ENCODE peak calls at places on chromosomes 3 and 15, in seven cellular contexts. One of them, this sample, is unnamed.

GRCh38 chr15:82093774-82094211 is 48.0 kb upstream of the MEX3B start:
- DNase-seq in LNCaP clone FGC: no peak
- DNase-seq in HFF-Myc: peak; percentile 51
- DNase-seq in dorsolateral prefrontal cortex: no peak
- DNase-seq in fibroblast of mammary gland: peak; percentile 90
- DNase-seq in cardiac muscle cell: no peak
- DNase-seq in GM06990: no peak
- DNase-seq in this sample: no peak

GRCh38 chr15:74422723-74423442 is 10.9 kb downstream of the SEMA7A start:
- DNase-seq in LNCaP clone FGC: no peak
- DNase-seq in HFF-Myc: peak; percentile 29
- DNase-seq in dorsolateral prefrontal cortex: no peak
- DNase-seq in fibroblast of mammary gland: peak; percentile 77
- DNase-seq in cardiac muscle cell: peak; percentile 21
- DNase-seq in GM06990: no peak
- DNase-seq in this sample: no peak

GRCh38 chr3:176469694-176470205 is 727.5 kb downstream of the TBL1XR1 start:
- DNase-seq in LNCaP clone FGC: no peak
- DNase-seq in HFF-Myc: no peak
- DNase-seq in dorsolateral prefrontal cortex: no peak
- DNase-seq in fibroblast of mammary gland: no peak
- DNase-seq in cardiac muscle cell: no peak
- DNase-seq in GM06990: no peak
- DNase-seq in this sample: no peak

GRCh38 chr3:183378951-183379350 is 49.5 kb downstream of the MCF2L2 start:
- DNase-seq in LNCaP clone FGC: no peak
- DNase-seq in HFF-Myc: no peak
- DNase-seq in dorsolateral prefrontal cortex: no peak
- DNase-seq in fibroblast of mammary gland: no peak
- DNase-seq in cardiac muscle cell: no peak
- DNase-seq in GM06990: no peak
- DNase-seq in this sample: no peak

GRCh38 chr3:23217872-23218554 is 14.9 kb downstream of the UBE2E2 start:
- DNase-seq in LNCaP clone FGC: no peak
- DNase-seq in HFF-Myc: no peak
- DNase-seq in dorsolateral prefrontal cortex: no peak
- DNase-seq in fibroblast of mammary gland: peak; percentile 24
- DNase-seq in cardiac muscle cell: no peak
- DNase-seq in GM06990: no peak
- DNase-seq in this sample: no peak

GRCh38 chr15:89486726-89487050 is 9.7 kb downstream of the RHCG start:
- DNase-seq in LNCaP clone FGC: no peak
- DNase-seq in HFF-Myc: no peak
- DNase-seq in dorsolateral prefrontal cortex: peak; percentile 73
- DNase-seq in fibroblast of mammary gland: no peak
- DNase-seq in cardiac muscle cell: no peak
- DNase-seq in GM06990: peak; percentile 69
- DNase-seq in this sample: no peak

GRCh38 chr15:49645277-49645676 is 24.4 kb downstream of the DTWD1 start:
- DNase-seq in LNCaP clone FGC: no peak
- DNase-seq in HFF-Myc: no peak
- DNase-seq in dorsolateral prefrontal cortex: no peak
- DNase-seq in fibroblast of mammary gland: no peak
- DNase-seq in cardiac muscle cell: no peak
- DNase-seq in GM06990: no peak
- DNase-seq in this sample: no peak

GRCh38 chr15:68224546-68225250 is 4.8 kb downstream of the CLN6 start:
- DNase-seq in LNCaP clone FGC: no peak
- DNase-seq in HFF-Myc: no peak
- DNase-seq in dorsolateral prefrontal cortex: no peak
- DNase-seq in fibroblast of mammary gland: no peak
- DNase-seq in cardiac muscle cell: no peak
- DNase-seq in GM06990: no peak
- DNase-seq in this sample: no peak

GRCh38 chr3:126351771-126352475 is 5.3 kb downstream of the KLF15 start:
- DNase-seq in LNCaP clone FGC: no peak
- DNase-seq in HFF-Myc: no peak
- DNase-seq in dorsolateral prefrontal cortex: peak; percentile 24
- DNase-seq in fibroblast of mammary gland: no peak
- DNase-seq in cardiac muscle cell: no peak
- DNase-seq in GM06990: no peak
- DNase-seq in this sample: no peak

GRCh38 chr15:93164409-93164808 is 75.4 kb upstream of the RGMA start:
- DNase-seq in LNCaP clone FGC: no peak
- DNase-seq in HFF-Myc: no peak
- DNase-seq in dorsolateral prefrontal cortex: no peak
- DNase-seq in fibroblast of mammary gland: no peak
- DNase-seq in cardiac muscle cell: no peak
- DNase-seq in GM06990: no peak
- DNase-seq in this sample: no peak

GRCh38 chr3:105606052-105606451 is 239.3 kb downstream of the ALCAM start:
- DNase-seq in LNCaP clone FGC: no peak
- DNase-seq in HFF-Myc: no peak
- DNase-seq in dorsolateral prefrontal cortex: no peak
- DNase-seq in fibroblast of mammary gland: peak; percentile 40
- DNase-seq in cardiac muscle cell: no peak
- DNase-seq in GM06990: no peak
- DNase-seq in this sample: no peak

GRCh38 chr3:32843504-32844321 is 25.9 kb downstream of the TRIM71 start:
- DNase-seq in LNCaP clone FGC: no peak
- DNase-seq in HFF-Myc: no peak
- DNase-seq in dorsolateral prefrontal cortex: no peak
- DNase-seq in fibroblast of mammary gland: no peak
- DNase-seq in cardiac muscle cell: no peak
- DNase-seq in GM06990: no peak
- DNase-seq in this sample: peak; percentile 75

GRCh38 chr3:12681586-12682371 is 17.9 kb upstream of the RAF1 start:
- DNase-seq in LNCaP clone FGC: no peak
- DNase-seq in HFF-Myc: no peak
- DNase-seq in dorsolateral prefrontal cortex: no peak
- DNase-seq in fibroblast of mammary gland: peak; percentile 79
- DNase-seq in cardiac muscle cell: no peak
- DNase-seq in GM06990: no peak
- DNase-seq in this sample: no peak

GRCh38 chr3:138289260-138289659 is 40.4 kb downstream of the NME9 start:
- DNase-seq in LNCaP clone FGC: no peak
- DNase-seq in HFF-Myc: no peak
- DNase-seq in dorsolateral prefrontal cortex: no peak
- DNase-seq in fibroblast of mammary gland: no peak
- DNase-seq in cardiac muscle cell: no peak
- DNase-seq in GM06990: no peak
- DNase-seq in this sample: no peak

GRCh38 chr3:138284079-138284478 is 45.6 kb downstream of the NME9 start:
- DNase-seq in LNCaP clone FGC: no peak
- DNase-seq in HFF-Myc: no peak
- DNase-seq in dorsolateral prefrontal cortex: no peak
- DNase-seq in fibroblast of mammary gland: no peak
- DNase-seq in cardiac muscle cell: no peak
- DNase-seq in GM06990: no peak
- DNase-seq in this sample: no peak

GRCh38 chr3:138281561-138281960 is 48.1 kb downstream of the NME9 start:
- DNase-seq in LNCaP clone FGC: no peak
- DNase-seq in HFF-Myc: no peak
- DNase-seq in dorsolateral prefrontal cortex: no peak
- DNase-seq in fibroblast of mammary gland: no peak
- DNase-seq in cardiac muscle cell: no peak
- DNase-seq in GM06990: no peak
- DNase-seq in this sample: no peak

GRCh38 chr3:138282836-138283235 is 46.8 kb downstream of the NME9 start:
- DNase-seq in LNCaP clone FGC: peak; percentile 83
- DNase-seq in HFF-Myc: no peak
- DNase-seq in dorsolateral prefrontal cortex: no peak
- DNase-seq in fibroblast of mammary gland: no peak
- DNase-seq in cardiac muscle cell: no peak
- DNase-seq in GM06990: no peak
- DNase-seq in this sample: no peak

DNA sequence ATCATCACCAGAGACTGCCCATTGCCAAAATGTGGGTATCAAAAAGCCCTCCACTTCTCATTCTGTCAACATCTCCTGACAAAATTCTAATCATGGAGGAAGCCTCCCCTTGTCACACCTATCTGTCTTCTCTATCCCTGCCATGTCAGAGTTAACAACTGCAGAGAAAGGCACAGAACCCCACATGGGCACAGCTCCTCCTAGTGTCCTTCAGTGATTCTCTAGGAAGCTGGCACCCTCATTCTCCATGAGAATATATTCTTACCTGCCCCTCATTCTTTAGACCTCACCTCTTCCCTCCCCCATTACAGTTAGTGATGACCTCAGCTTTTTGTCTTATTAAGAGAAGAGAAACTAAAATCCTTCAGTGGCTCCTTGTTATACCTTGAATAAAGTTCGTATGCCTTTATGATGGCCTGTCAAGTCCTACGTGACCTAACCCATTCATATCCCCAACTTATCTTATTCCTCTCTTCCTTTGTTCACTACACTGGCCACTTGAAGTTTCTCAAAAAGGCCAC is 44.6 kb downstream of the NME9 start:
- DNase-seq in LNCaP clone FGC: no peak
- DNase-seq in HFF-Myc: no peak
- DNase-seq in dorsolateral prefrontal cortex: no peak
- DNase-seq in fibroblast of mammary gland: no peak
- DNase-seq in cardiac muscle cell: no peak
- DNase-seq in GM06990: no peak
- DNase-seq in this sample: no peak
- TF ChIP-seq CTCF in LNCaP clone FGC: peak; percentile 20
- TF ChIP-seq CTCF in HFF-Myc: no peak
- TF ChIP-seq CTCF in dorsolateral prefrontal cortex: no peak
- TF ChIP-seq CTCF in fibroblast of mammary gland: peak; percentile 17
- TF ChIP-seq CTCF in cardiac muscle cell: peak; percentile 7
- TF ChIP-seq CTCF in GM06990: peak; percentile 21
- TF ChIP-seq CTCF in this sample: peak; percentile 19

GRCh38 chr3:54999159-54999558 is 71.3 kb upstream of the LRTM1 start:
- DNase-seq in LNCaP clone FGC: no peak
- DNase-seq in HFF-Myc: peak; percentile 40
- DNase-seq in dorsolateral prefrontal cortex: no peak
- DNase-seq in fibroblast of mammary gland: peak; percentile 92
- DNase-seq in cardiac muscle cell: peak; percentile 26
- DNase-seq in GM06990: no peak
- DNase-seq in this sample: no peak
- TF ChIP-seq CTCF in LNCaP clone FGC: no peak
- TF ChIP-seq CTCF in HFF-Myc: peak; percentile 37
- TF ChIP-seq CTCF in dorsolateral prefrontal cortex: no peak
- TF ChIP-seq CTCF in fibroblast of mammary gland: peak; percentile 58
- TF ChIP-seq CTCF in cardiac muscle cell: peak; percentile 60
- TF ChIP-seq CTCF in GM06990: peak; percentile 31
- TF ChIP-seq CTCF in this sample: no peak

DNA sequence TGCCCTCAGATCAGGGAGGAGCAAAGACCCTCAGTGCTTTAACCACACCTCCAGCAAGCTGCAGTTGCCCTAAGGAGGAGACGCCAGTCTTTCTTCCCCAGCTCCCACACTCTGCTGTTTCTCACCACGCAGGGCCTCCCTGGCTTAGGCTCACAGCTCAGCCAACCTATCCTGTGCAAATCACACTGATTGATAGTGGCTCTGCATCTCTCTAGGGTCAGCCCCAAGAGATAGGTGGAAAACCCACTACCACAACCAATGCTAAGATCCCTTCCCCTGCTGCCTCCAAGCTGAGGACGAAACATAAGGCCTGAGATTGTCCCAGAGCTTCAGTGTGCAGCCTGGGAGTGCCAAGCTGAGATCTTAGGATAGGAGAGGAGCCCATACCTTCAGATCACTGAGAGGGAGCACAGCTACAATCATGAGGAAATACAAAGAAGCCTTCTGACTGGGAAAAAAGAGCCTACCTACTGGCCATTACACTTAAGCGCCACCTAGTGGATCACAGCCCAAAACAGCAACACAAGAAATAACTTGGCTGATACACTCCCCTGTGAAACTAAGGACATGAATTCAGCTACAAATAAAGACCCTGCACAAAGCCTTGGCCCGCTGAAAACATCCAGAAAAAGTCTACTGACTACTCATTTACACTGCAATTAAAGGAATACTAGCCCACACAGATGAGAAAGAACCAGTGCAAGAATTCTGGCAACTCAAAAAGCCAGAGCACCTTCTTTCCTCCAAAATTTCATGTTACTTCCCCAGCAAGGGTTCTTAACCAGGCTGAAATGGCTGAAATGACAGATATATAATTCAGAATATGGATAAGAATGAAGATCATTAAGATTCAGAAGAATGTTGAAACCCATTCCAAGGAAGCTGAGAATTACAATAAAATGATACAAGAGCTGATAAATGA is 271.5 kb upstream of the DCBLD2 start:
- DNase-seq in LNCaP clone FGC: peak; percentile 34
- DNase-seq in HFF-Myc: peak; percentile 44
- DNase-seq in dorsolateral prefrontal cortex: no peak
- DNase-seq in fibroblast of mammary gland: peak; percentile 81
- DNase-seq in cardiac muscle cell: peak; percentile 70
- DNase-seq in GM06990: peak; percentile 3
- DNase-seq in this sample: no peak
- TF ChIP-seq CTCF in LNCaP clone FGC: peak; percentile 83
- TF ChIP-seq CTCF in HFF-Myc: peak; percentile 89
- TF ChIP-seq CTCF in dorsolateral prefrontal cortex: peak; percentile 78
- TF ChIP-seq CTCF in fibroblast of mammary gland: peak; percentile 93
- TF ChIP-seq CTCF in cardiac muscle cell: peak; percentile 87
- TF ChIP-seq CTCF in GM06990: peak; percentile 83
- TF ChIP-seq CTCF in this sample: peak; percentile 95

GRCh38 chr15:59174161-59174845 is 32.3 kb upstream of the LDHAL6B start:
- DNase-seq in LNCaP clone FGC: no peak
- DNase-seq in HFF-Myc: no peak
- DNase-seq in dorsolateral prefrontal cortex: no peak
- DNase-seq in fibroblast of mammary gland: no peak
- DNase-seq in cardiac muscle cell: no peak
- DNase-seq in GM06990: no peak
- DNase-seq in this sample: no peak

GRCh38 chr15:59170998-59171397 is 35.6 kb upstream of the LDHAL6B start:
- DNase-seq in LNCaP clone FGC: no peak
- DNase-seq in HFF-Myc: no peak
- DNase-seq in dorsolateral prefrontal cortex: no peak
- DNase-seq in fibroblast of mammary gland: no peak
- DNase-seq in cardiac muscle cell: no peak
- DNase-seq in GM06990: no peak
- DNase-seq in this sample: no peak

GRCh38 chr15:59173194-59173593 is 33.4 kb upstream of the LDHAL6B start:
- DNase-seq in LNCaP clone FGC: no peak
- DNase-seq in HFF-Myc: no peak
- DNase-seq in dorsolateral prefrontal cortex: no peak
- DNase-seq in fibroblast of mammary gland: no peak
- DNase-seq in cardiac muscle cell: no peak
- DNase-seq in GM06990: no peak
- DNase-seq in this sample: no peak

GRCh38 chr15:59170295-59170881 is 36.3 kb upstream of the LDHAL6B start:
- DNase-seq in LNCaP clone FGC: peak; percentile 87
- DNase-seq in HFF-Myc: peak; percentile 98
- DNase-seq in dorsolateral prefrontal cortex: peak; percentile 40
- DNase-seq in fibroblast of mammary gland: peak; percentile 97
- DNase-seq in cardiac muscle cell: no peak
- DNase-seq in GM06990: no peak
- DNase-seq in this sample: no peak

DNA sequence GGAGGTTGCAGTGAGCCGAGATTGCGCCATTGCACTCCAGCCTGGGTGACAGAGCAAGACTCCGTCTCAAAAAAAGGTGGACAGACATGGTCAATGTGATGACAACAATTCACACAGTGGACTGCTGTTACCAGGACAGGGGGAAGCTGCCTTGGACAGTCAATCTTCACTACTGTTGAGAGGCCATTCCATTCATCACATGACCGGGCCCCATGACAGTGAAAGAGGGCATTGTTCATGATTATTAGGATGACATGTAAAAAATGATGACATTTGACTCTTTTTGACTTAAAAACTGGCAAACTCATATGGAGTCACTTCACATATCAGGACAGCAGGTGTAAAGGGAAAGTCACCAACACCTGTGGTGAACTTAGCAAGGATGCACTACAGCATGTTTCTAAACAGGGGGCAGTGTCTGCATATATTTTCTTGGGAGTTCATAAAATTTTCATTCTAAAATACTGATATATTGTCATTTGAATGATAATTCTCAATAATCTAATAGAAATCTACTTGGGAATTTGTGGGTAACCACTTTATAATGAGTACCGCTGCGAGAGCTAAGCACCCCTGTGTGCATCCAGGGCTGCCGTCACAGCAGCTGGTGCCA is 34.2 kb upstream of the LDHAL6B start:
- DNase-seq in LNCaP clone FGC: no peak
- DNase-seq in HFF-Myc: no peak
- DNase-seq in dorsolateral prefrontal cortex: no peak
- DNase-seq in fibroblast of mammary gland: no peak
- DNase-seq in cardiac muscle cell: no peak
- DNase-seq in GM06990: no peak
- DNase-seq in this sample: no peak
- TF ChIP-seq CTCF in LNCaP clone FGC: no peak
- TF ChIP-seq CTCF in HFF-Myc: no peak
- TF ChIP-seq CTCF in dorsolateral prefrontal cortex: no peak
- TF ChIP-seq CTCF in fibroblast of mammary gland: peak; percentile 30
- TF ChIP-seq CTCF in cardiac muscle cell: no peak
- TF ChIP-seq CTCF in GM06990: no peak
- TF ChIP-seq CTCF in this sample: no peak